ENCODE peak calls at places on chromosomes 6 and 20, in seven cellular contexts. Y is pancreas; Z is left lung; E is neural progenitor cell; C is HFF-Myc; A is CD4-positive, alpha-beta memory T cell; B is A673. T is an unnamed sample.

GRCh38 chr20:35954907-35955251 is 577 bp upstream of the SCAND1 start:
- DNase-seq in Z (no peak), B (peak; percentile 35), Y (no peak), C (no peak), E (no peak), A (peak; percentile 54), T (no peak)

GRCh38 chr20:31816221-31816620 is 2.9 kb upstream of the MYLK2 start:
- DNase-seq in E (no peak), A (no peak), Y (no peak), B (no peak), Z (no peak), C (no peak), T (no peak)

GRCh38 chr6:168526841-168527281 is 85.9 kb downstream of the SMOC2 start:
- DNase-seq in Y (peak; percentile 63), Z (no peak), E (no peak), A (no peak), C (no peak), B (no peak), T (no peak)

GRCh38 chr6:116928667-116929066 is 51.6 kb downstream of the RFX6 start:
- DNase-seq in A (no peak), C (no peak), Y (no peak), B (no peak), Z (no peak), E (no peak), T (no peak)

GRCh38 chr6:34315780-34316179 is 67.0 kb upstream of the SMIM29 start:
- DNase-seq in B (no peak), Y (no peak), C (no peak), Z (no peak), A (no peak), E (no peak), T (no peak)

GRCh38 chr6:89430563-89430962 is 2.4 kb upstream of the ANKRD6 start:
- DNase-seq in E (peak; percentile 55), A (no peak), B (peak; percentile 85), C (no peak), Y (peak; percentile 27), Z (no peak), T (no peak)

GRCh38 chr6:2857580-2858337 is 16.1 kb upstream of the SERPINB1 start:
- DNase-seq in Y (no peak), B (peak; percentile 88), E (no peak), C (no peak), A (peak; percentile 56), Z (no peak), T (no peak)

GRCh38 chr20:887137-887536 is 29.0 kb downstream of the ANGPT4 start:
- DNase-seq in A (no peak), C (no peak), Z (no peak), Y (no peak), B (no peak), E (no peak), T (no peak)

GRCh38 chr20:58868795-58869194 is 16.3 kb downstream of the GNAS start:
- DNase-seq in E (peak; percentile 77), Y (no peak), Z (no peak), B (no peak), C (no peak), A (no peak), T (no peak)

GRCh38 chr6:48134246-48134645 is 23.2 kb upstream of the PTCHD4 start:
- DNase-seq in B (no peak), Y (no peak), A (no peak), E (no peak), C (no peak), Z (no peak), T (no peak)

GRCh38 chr6:165002866-165003265 is 306.5 kb downstream of the C6orf118 start:
- DNase-seq in B (no peak), Y (no peak), A (no peak), Z (no peak), C (no peak), E (no peak), T (no peak)

DNA sequence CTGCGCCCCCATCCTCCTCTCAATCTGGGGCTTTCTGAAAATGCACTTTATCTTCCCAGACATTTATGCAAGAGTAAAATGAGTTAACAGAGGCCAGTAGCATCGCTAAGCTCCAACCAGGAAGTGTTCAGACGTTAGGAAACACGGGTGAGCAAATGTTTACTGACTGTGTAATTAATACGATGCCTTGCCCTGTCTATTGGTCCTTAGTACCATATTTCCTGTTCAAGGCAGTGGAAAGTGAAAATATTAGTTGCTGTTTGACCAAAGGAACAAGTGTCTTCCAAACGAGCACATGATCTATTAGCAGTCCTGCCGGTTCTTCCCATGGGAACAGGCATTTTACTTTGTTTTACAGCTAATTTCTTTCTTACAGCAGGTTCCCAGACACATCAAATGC is 311.1 kb upstream of the JAG1 start:
- DNase-seq in C (no peak), B (no peak), Y (no peak), A (no peak), Z (no peak), E (no peak), T (no peak)
- H3K4me3 ChIP-seq in C (no peak overlapping the region), B (no peak overlapping the region), Y (no peak overlapping the region), A (no peak overlapping the region), Z (no peak overlapping the region), E (no peak overlapping the region), T (no peak overlapping the region)

DNA sequence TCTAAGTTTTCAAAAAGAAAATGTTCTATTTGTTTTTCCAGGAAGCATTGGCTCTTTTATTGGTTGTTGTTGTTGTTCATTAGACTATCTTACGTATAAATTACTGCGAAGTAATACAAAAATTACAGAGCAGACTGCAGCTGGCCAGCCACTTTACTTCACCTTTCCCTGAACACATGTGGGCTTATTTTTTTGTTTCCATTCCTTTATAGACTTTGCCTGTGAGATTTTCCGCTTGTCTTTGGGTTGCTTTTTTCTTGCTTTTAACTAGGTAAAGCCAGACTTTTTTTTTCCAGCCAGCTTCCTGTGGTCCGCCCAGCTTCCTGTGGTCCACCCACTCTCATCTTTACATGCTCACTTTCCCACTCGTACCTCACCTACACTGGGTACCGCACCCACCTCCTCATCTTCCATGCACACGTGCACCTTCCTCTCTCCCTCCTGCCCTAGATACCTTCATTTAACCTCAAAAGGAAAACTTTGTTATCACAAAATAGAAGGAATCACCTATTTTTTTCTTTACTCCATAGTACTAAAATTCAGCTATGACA is 79.0 kb downstream of the IPCEF1 start:
- DNase-seq in Z (no peak), E (no peak), B (no peak), A (no peak), Y (no peak), C (no peak), T (no peak)
- H3K4me3 ChIP-seq in Z (no peak overlapping the region), E (no peak overlapping the region), B (peak overlapping the region; percentile 29), A (peak overlapping the region; percentile 26), Y (no peak overlapping the region), C (no peak overlapping the region), T (peak overlapping the region; percentile 6)

GRCh38 chr6:4506221-4506620 is 270.0 kb upstream of the CDYL start:
- DNase-seq in B (no peak), Z (no peak), Y (no peak), A (no peak), E (no peak), C (no peak), T (peak; percentile 43)
- H3K4me3 ChIP-seq in B (no peak overlapping the region), Z (no peak overlapping the region), Y (no peak overlapping the region), A (no peak overlapping the region), E (no peak overlapping the region), C (no peak overlapping the region), T (no peak overlapping the region)

GRCh38 chr6:41469156-41469950 is 76.8 kb upstream of the FOXP4 start:
- DNase-seq in E (peak; percentile 47), Z (no peak), Y (no peak), B (no peak), A (no peak), C (no peak), T (no peak)

GRCh38 chr6:41469951-41470340 is 76.2 kb upstream of the FOXP4 start:
- DNase-seq in Z (peak; percentile 53), B (peak; percentile 46), E (peak; percentile 67), Y (no peak), C (no peak), A (no peak), T (no peak)

GRCh38 chr6:41471064-41471895 is 74.9 kb upstream of the FOXP4 start:
- DNase-seq in Y (no peak), B (no peak), A (no peak), E (no peak), C (no peak), Z (no peak), T (no peak)

GRCh38 chr6:41467627-41468404 is 78.4 kb upstream of the FOXP4 start:
- DNase-seq in C (no peak), B (no peak), Z (no peak), E (no peak), Y (no peak), A (no peak), T (no peak)

DNA sequence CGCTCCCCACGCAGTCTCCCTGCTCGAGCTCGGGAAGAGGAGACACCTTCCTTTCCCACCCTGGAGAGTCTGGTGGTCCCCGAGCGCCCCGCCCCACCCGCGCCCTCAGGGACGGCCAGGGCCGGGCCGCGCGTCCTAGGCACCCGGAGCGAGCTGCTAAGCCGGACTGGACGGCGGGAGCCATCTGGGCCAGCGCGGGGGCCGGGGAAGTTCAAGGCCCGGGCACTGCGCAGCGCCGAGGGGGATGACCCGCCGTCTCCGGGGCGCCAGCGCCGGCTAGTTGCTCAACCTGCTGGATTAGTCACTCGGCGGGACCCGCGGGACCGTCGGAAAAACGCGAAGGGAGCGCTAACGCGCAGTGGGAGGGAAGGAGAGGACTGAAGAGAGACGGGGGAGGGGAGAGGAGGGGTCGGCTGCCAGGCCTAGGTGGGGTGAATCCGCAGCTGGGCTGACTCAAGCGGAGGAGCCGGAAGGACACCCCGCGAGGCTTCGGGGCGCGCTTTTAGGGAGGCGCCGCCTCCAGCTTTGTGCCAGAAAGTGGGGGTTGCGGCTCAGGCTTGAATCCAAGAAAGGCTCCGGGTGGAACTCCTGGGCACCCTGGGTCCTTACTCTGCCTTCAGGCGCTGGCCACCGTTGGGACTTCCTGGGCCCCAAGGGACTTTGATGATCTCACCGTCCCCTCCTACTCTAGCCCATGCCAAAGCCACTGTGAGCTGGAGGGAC is 75.7 kb upstream of the FOXP4 start:
- DNase-seq in C (no peak), B (peak; percentile 82), Z (peak; percentile 48), Y (no peak), E (peak; percentile 57), A (no peak), T (no peak)
- H3K4me3 ChIP-seq in C (no peak overlapping the region), B (peak overlapping the region; percentile 33), Z (no peak overlapping the region), Y (no peak overlapping the region), E (peak overlapping the region; percentile 43), A (no peak overlapping the region), T (peak overlapping the region; percentile 15)

DNA sequence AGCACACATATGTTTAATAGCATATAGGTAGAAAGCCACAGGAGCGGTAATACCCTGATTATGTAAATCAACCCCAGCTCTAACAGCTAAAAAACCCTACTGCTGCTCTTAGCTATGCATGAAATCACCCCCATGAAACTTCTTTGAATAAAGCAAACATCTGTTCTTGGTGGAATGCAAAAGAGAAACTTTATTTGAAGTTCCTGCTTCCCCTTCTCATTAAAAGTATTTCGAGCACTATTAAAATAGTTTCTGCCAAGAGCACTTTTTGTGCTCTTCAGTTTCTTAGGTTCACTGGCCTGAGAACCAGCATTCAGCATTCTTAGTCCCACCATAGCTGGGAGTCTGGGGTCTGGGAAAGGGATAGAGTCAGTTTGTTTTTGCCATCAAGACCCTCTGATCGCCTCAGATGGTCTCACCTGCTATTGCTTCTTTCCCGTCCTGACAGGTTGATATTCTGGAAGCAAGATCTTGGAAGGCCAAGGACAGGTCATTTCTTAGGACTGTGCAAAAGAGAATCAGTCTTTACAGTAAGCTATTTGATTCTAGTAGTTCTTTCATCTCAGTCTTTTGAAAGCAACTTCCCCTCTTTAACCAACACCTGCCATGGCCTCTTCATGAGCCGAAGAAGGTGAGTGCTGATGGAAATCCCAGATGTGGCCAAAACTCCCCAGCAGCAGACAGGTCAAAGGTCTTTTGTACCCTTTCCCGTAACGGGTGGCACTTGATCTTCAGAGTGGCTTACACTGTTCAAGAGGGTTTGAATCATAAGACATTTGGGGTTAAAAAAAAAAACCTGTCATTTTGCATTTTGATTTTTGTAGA is 76.5 kb upstream of the TMEM170B start:
- DNase-seq in C (no peak), Z (no peak), E (no peak), A (no peak), B (no peak), Y (no peak), T (no peak)
- H3K4me3 ChIP-seq in C (no peak overlapping the region), Z (no peak overlapping the region), E (no peak overlapping the region), A (no peak overlapping the region), B (no peak overlapping the region), Y (no peak overlapping the region), T (no peak overlapping the region)

GRCh38 chr6:151286192-151286591 is 46.4 kb downstream of the AKAP12 start:
- DNase-seq in Y (no peak), B (no peak), Z (no peak), C (no peak), E (no peak), A (no peak), T (no peak)
- H3K4me3 ChIP-seq in Y (no peak overlapping the region), B (no peak overlapping the region), Z (no peak overlapping the region), C (no peak overlapping the region), E (no peak overlapping the region), A (no peak overlapping the region), T (no peak overlapping the region)